ENCODE peak calls at places on chromosomes 1 and 21, in seven cellular contexts. K is HepG2, Y is H1, J is GM12891, V is K562, U is SK-N-SH, T is GM12878. O is an unnamed sample.

GRCh38 chr1:2966940-2967725 is 54.1 kb upstream of the ACTRT2 start:
- DNase-seq in U (no peak), T (no peak), Y (no peak), V (no peak), K (no peak), J (no peak), O (no peak)

GRCh38 chr1:119330062-119330939 is 38.3 kb upstream of the HAO2 start:
- DNase-seq in V (no peak), U (no peak), K (no peak), T (no peak), Y (no peak), J (no peak), O (no peak)

GRCh38 chr1:83857108-83857507 is 141.8 kb downstream of the TTLL7 start:
- DNase-seq in J (no peak), Y (no peak), U (peak; percentile 61), V (no peak), K (no peak), T (no peak), O (no peak)

GRCh38 chr1:1259948-1260614 is 13.6 kb upstream of the C1QTNF12 start:
- DNase-seq in V (no peak), Y (no peak), U (no peak), T (no peak), K (no peak), J (no peak), O (no peak)

GRCh38 chr21:26550357-26550756 is 22.7 kb downstream of the CYYR1 start:
- DNase-seq in U (no peak), T (no peak), V (no peak), J (no peak), Y (no peak), K (no peak), O (no peak)

GRCh38 chr1:234620272-234620711 is 10.3 kb upstream of the IRF2BP2 start:
- DNase-seq in Y (no peak), J (no peak), K (no peak), T (no peak), U (no peak), V (no peak), O (no peak)

GRCh38 chr21:31727181-31727580 is 4.7 kb downstream of the SCAF4 start:
- DNase-seq in U (no peak), T (no peak), V (no peak), K (no peak), J (no peak), Y (no peak), O (no peak)

GRCh38 chr1:197183195-197183748 is 36.8 kb upstream of the ASPM start:
- DNase-seq in Y (no peak), T (no peak), V (no peak), J (no peak), K (no peak), U (no peak), O (no peak)

GRCh38 chr1:16292739-16293138 is 55.8 kb upstream of the CPLANE2 start:
- DNase-seq in T (no peak), K (no peak), J (no peak), V (no peak), U (no peak), Y (no peak), O (no peak)

GRCh38 chr1:233114860-233115259 is 164.4 kb downstream of the NTPCR start:
- DNase-seq in T (no peak), K (no peak), J (no peak), V (peak; percentile 9), U (no peak), Y (no peak), O (no peak)

GRCh38 chr1:43981135-43981491 is 2.1 kb downstream of the B4GALT2 start:
- DNase-seq in J (no peak), Y (no peak), V (no peak), T (no peak), K (no peak), U (peak; percentile 31), O (no peak)

GRCh38 chr1:53543771-53544695 is 84.8 kb downstream of the DMRTB1 start:
- DNase-seq in T (no peak), U (peak; percentile 74), Y (no peak), V (no peak), K (no peak), J (no peak), O (no peak)

GRCh38 chr21:42302292-42302650 is 12.9 kb downstream of the TFF3 start:
- DNase-seq in K (no peak), U (peak; percentile 57), J (no peak), T (no peak), Y (no peak), V (no peak), O (no peak)

GRCh38 chr1:98659879-98660278 is 1.6 kb upstream of the SNX7 start:
- DNase-seq in K (peak; percentile 12), Y (no peak), V (no peak), J (no peak), T (no peak), U (no peak), O (no peak)

GRCh38 chr1:31417148-31417547 is 4.1 kb downstream of the SERINC2 start:
- DNase-seq in Y (no peak), V (no peak), J (no peak), T (no peak), K (peak; percentile 92), U (no peak), O (no peak)

GRCh38 chr1:27316860-27317259 is 5.1 kb upstream of the TMEM222 start:
- DNase-seq in V (no peak), U (no peak), J (no peak), Y (no peak), T (no peak), K (no peak), O (no peak)

GRCh38 chr1:118974641-118975040 is 13.5 kb downstream of the TBX15 start:
- DNase-seq in Y (no peak), T (no peak), U (no peak), V (no peak), K (no peak), J (no peak), O (no peak)

GRCh38 chr1:171872430-171872829 is 31.1 kb downstream of the DNM3 start:
- DNase-seq in Y (no peak), T (no peak), U (no peak), V (no peak), K (no peak), J (no peak), O (no peak)

GRCh38 chr1:171873664-171874063 is 32.4 kb downstream of the DNM3 start:
- DNase-seq in T (no peak), V (no peak), Y (no peak), J (no peak), K (no peak), U (peak; percentile 3), O (no peak)

GRCh38 chr1:171881466-171881865 is 40.2 kb downstream of the DNM3 start:
- DNase-seq in V (no peak), J (no peak), K (no peak), Y (no peak), U (no peak), T (no peak), O (no peak)

GRCh38 chr1:171879556-171879955 is 38.3 kb downstream of the DNM3 start:
- DNase-seq in U (no peak), V (no peak), Y (no peak), T (no peak), K (no peak), J (no peak), O (no peak)

DNA sequence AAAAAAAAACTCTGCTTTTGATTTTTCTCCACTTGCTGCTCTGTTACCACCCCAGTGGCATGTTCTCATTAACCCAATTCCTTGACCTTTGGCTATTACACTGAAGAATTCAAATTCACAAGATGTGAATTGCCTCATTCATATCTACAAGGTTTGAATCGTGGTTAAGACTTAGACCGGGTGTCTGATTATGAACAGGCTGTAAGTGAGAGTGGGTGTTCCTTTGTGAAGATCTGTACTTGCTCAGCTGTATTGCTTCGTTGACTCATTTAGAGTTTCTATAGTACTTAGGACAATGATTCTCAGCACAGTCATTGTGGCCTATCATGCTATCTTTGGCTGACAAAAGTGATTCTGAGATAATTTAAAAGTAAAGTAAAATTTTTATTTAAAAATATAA is 36.4 kb downstream of the DNM3 start:
- DNase-seq in Y (no peak), U (no peak), V (no peak), K (no peak), T (no peak), J (peak; percentile 5), O (no peak)
- TF ChIP-seq TAF1 in Y (no peak), U (no peak), V (no peak), K (no peak), T (no peak), J (no peak), O (no peak)

DNA sequence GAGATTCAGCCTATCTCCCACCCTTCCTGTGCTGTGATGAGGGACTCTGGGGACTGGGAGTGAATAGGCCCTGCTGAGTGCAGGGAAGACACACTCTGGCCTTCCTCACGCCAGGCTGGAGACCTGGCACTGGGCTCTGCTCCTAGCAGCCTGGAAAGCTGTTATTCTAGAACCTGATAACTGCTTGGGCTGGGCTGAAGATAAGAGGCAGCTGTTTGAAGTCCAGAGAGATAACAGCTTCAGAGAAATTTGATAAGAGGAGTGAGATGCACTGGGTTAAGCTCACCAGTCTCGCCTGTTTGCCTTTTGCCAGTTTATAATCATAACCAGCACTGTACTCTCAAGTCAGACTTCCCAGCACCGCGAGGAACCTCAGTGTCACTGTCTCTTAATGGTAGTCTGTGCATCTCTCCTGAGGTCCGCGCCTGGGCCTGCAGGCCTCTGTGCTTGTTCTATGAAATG is 46.6 kb upstream of the GPR37L1 start:
- DNase-seq in V (peak; percentile 73), U (peak; percentile 73), Y (no peak), J (no peak), T (no peak), K (peak; percentile 68), O (no peak)
- TF ChIP-seq POLR2AphosphoS5 in V (peak; percentile 92), U (no peak), Y (no peak), J (no peak), T (no peak), K (no peak), O (no peak)

DNA sequence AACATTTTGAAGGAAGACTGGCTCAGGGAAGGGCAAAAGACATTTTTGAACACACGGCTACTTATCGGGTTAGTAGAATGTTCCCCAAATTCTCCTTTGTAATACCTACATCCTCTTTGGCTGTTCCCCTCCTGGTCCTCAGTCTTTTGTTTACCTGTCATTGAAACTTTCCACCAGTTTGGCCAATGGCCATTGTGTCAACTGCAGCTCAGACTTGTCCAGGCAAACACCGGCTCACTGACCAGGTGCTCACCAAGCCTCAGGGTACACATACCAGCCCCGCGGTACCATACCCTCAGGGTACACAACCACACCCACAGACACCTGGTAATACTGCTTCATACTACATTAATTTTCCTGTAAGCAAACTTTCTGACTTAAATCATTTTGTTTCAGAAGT is 84.8 kb upstream of the ZNF648 start:
- DNase-seq in J (no peak), V (no peak), Y (no peak), T (no peak), K (no peak), U (no peak), O (no peak)
- TF ChIP-seq TAF1 in J (no peak), V (no peak), Y (no peak), T (no peak), K (no peak), U (no peak), O (no peak)

DNA sequence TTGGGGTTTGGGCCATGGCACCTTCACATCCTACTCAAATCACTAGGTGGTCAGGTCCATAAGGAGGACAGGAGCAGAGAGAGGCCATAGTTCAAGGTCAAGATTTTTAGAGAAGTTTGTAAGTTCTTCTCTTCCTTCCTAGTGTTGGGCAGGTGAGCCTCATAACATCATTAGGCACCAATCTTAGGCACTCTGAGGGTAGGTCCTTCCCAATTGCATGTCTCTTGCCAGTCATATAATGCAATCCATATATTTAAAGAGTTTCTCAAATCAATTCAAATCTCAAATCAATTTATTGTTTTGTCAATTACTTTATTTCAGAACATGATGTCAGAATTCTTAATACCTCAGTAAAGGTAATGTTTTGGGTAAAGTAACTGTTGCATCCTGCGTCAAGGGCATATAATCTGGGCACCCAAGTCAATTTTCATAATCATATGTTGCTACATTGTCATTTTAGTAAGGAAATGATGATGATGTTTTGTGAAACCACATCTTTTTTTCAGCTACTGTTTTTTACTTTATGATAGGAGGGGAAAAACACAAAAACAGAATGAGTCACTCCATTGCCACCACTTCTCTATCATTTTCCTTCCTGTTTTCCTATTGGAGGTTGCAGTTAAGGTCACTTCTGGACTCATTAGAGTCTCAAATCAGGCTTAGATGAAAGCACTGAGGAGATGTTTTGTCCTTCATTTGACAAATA is 122.7 kb downstream of the UCHL5 start:
- DNase-seq in V (no peak), K (no peak), T (no peak), J (no peak), U (no peak), Y (no peak), O (no peak)
- TF ChIP-seq POLR2AphosphoS5 in V (no peak), K (no peak), T (no peak), J (no peak), U (no peak), Y (no peak), O (no peak)